ENCODE peak calls at places on chromosomes 1 and 21, in six cellular contexts. E is left lobe of liver; D is lower lobe of right lung; T is stimulated activated naive B cell treated with anti-CD40 and anti-IgM and Interleukin-4, amounts not matched to agents 10 μg/mL and 1 μg/mL and 100 μg/mL, for 72 hours; W is Panc1; N is upper lobe of right lung. O is an unnamed sample.
A peak's percentile ranks its signal among the peaks of the same experiment; 100 is the strongest.

GRCh38 chr1:99181892-99182291 is 82.4 kb upstream of the PLPPR4 start:
- ATAC-seq in E (no peak), D (peak; percentile 27), T (no peak), W (no peak), N (no peak), O (no peak)

GRCh38 chr1:241518447-241519307 is 878 bp downstream of the FH start:
- ATAC-seq in E (peak; percentile 54), D (peak; percentile 75), T (peak; percentile 36), W (peak; percentile 67), N (peak; percentile 55), O (peak; percentile 1)

GRCh38 chr21:45491623-45492022 is 50.6 kb downstream of the SLC19A1 start:
- ATAC-seq in E (no peak), D (no peak), T (no peak), W (no peak), N (no peak), O (no peak)

GRCh38 chr1:111777301-111777700 is 21.6 kb downstream of the DDX20 start:
- ATAC-seq in E (peak; percentile 56), D (no peak), T (no peak), W (no peak), N (no peak), O (no peak)

GRCh38 chr1:221994939-221995338 is 253.1 kb upstream of the DUSP10 start:
- ATAC-seq in E (no peak), D (no peak), T (peak; percentile 3), W (no peak), N (no peak), O (no peak)

GRCh38 chr1:2561898-2562895 is 6.0 kb downstream of the TNFRSF14 start:
- ATAC-seq in E (peak; percentile 33), D (no peak), T (peak; percentile 45), W (no peak), N (peak; percentile 31), O (peak; percentile 32)

GRCh38 chr1:64623750-64624445 is 121.0 kb upstream of the RAVER2 start:
- ATAC-seq in E (no peak), D (peak; percentile 25), T (peak; percentile 43), W (no peak), N (peak; percentile 34), O (no peak)

GRCh38 chr1:972726-973458 is 6.6 kb downstream of the PLEKHN1 start:
- ATAC-seq in E (no peak), D (no peak), T (no peak), W (no peak), N (no peak), O (no peak)

GRCh38 chr1:234760303-234760723 is 150.3 kb upstream of the IRF2BP2 start:
- ATAC-seq in E (no peak), D (peak; percentile 29), T (no peak), W (no peak), N (peak; percentile 51), O (no peak)

GRCh38 chr1:180244840-180245239 is 14.8 kb downstream of the LHX4 start:
- ATAC-seq in E (no peak), D (no peak), T (no peak), W (peak; percentile 20), N (no peak), O (no peak)